ENCODE peak calls at places on chromosomes 4 and X, in six cellular contexts. One of them, this sample, is unnamed.

GRCh38 chr4:40502936-40503335 is 126.7 kb downstream of the RBM47 start:
- DNase-seq in HepG2: no peak
- DNase-seq in K562: no peak
- DNase-seq in astrocyte: no peak
- DNase-seq in mammary epithelial cell: no peak
- DNase-seq in neural progenitor cell: no peak
- DNase-seq in this sample: no peak

GRCh38 chr4:171629182-171629581 is 184.0 kb upstream of the GALNTL6 start:
- DNase-seq in HepG2: no peak
- DNase-seq in K562: no peak
- DNase-seq in astrocyte: no peak
- DNase-seq in mammary epithelial cell: no peak
- DNase-seq in neural progenitor cell: no peak
- DNase-seq in this sample: no peak

GRCh38 chr4:84237008-84237407 is 262.1 kb downstream of the NKX6-1 start:
- DNase-seq in HepG2: no peak
- DNase-seq in K562: no peak
- DNase-seq in astrocyte: peak; percentile 12
- DNase-seq in mammary epithelial cell: peak; percentile 7
- DNase-seq in neural progenitor cell: no peak
- DNase-seq in this sample: no peak

GRCh38 chrX:56800801-56801200 is 71.8 kb downstream of the NBDY start:
- DNase-seq in HepG2: no peak
- DNase-seq in K562: no peak
- DNase-seq in astrocyte: no peak
- DNase-seq in mammary epithelial cell: no peak
- DNase-seq in neural progenitor cell: no peak
- DNase-seq in this sample: no peak

GRCh38 chr4:104906274-104906673 is 240.4 kb upstream of the TET2 start:
- DNase-seq in HepG2: no peak
- DNase-seq in K562: no peak
- DNase-seq in astrocyte: no peak
- DNase-seq in mammary epithelial cell: no peak
- DNase-seq in neural progenitor cell: no peak
- DNase-seq in this sample: no peak

GRCh38 chr4:149719357-149719756 is 96.3 kb downstream of the IQCM start:
- DNase-seq in HepG2: no peak
- DNase-seq in K562: no peak
- DNase-seq in astrocyte: peak; percentile 3
- DNase-seq in mammary epithelial cell: no peak
- DNase-seq in neural progenitor cell: no peak
- DNase-seq in this sample: no peak

GRCh38 chrX:65528705-65529340 is 5.8 kb downstream of the LAS1L start:
- DNase-seq in HepG2: no peak
- DNase-seq in K562: peak; percentile 71
- DNase-seq in astrocyte: no peak
- DNase-seq in mammary epithelial cell: peak; percentile 8
- DNase-seq in neural progenitor cell: peak; percentile 50
- DNase-seq in this sample: peak; percentile 48

GRCh38 chr4:82044141-82044993 is 329.4 kb downstream of the HNRNPD start:
- DNase-seq in HepG2: no peak
- DNase-seq in K562: no peak
- DNase-seq in astrocyte: peak; percentile 14
- DNase-seq in mammary epithelial cell: peak; percentile 77
- DNase-seq in neural progenitor cell: peak; percentile 88
- DNase-seq in this sample: peak; percentile 85

GRCh38 chr4:147754037-147754445 is 22.2 kb downstream of the ARHGAP10 start:
- DNase-seq in HepG2: no peak
- DNase-seq in K562: no peak
- DNase-seq in astrocyte: peak; percentile 95
- DNase-seq in mammary epithelial cell: peak; percentile 72
- DNase-seq in neural progenitor cell: peak; percentile 25
- DNase-seq in this sample: no peak

GRCh38 chrX:150035531-150035930 is 97.2 kb upstream of the EOLA2 start:
- DNase-seq in HepG2: no peak
- DNase-seq in K562: no peak
- DNase-seq in astrocyte: no peak
- DNase-seq in mammary epithelial cell: no peak
- DNase-seq in neural progenitor cell: no peak
- DNase-seq in this sample: no peak

GRCh38 chr4:153573881-153574807 is 108.0 kb downstream of the TMEM131L start:
- DNase-seq in HepG2: peak; percentile 63
- DNase-seq in K562: no peak
- DNase-seq in astrocyte: peak; percentile 76
- DNase-seq in mammary epithelial cell: peak; percentile 61
- DNase-seq in neural progenitor cell: peak; percentile 16
- DNase-seq in this sample: peak; percentile 74

GRCh38 chrX:130378008-130378669 is 7.3 kb downstream of the GPR119 start:
- DNase-seq in HepG2: no peak
- DNase-seq in K562: no peak
- DNase-seq in astrocyte: no peak
- DNase-seq in mammary epithelial cell: no peak
- DNase-seq in neural progenitor cell: no peak
- DNase-seq in this sample: no peak

GRCh38 chr4:120043828-120044227 is 22.8 kb downstream of the MAD2L1 start:
- DNase-seq in HepG2: no peak
- DNase-seq in K562: no peak
- DNase-seq in astrocyte: no peak
- DNase-seq in mammary epithelial cell: no peak
- DNase-seq in neural progenitor cell: no peak
- DNase-seq in this sample: no peak

GRCh38 chrX:68936608-68937007 is 107.8 kb downstream of the EFNB1 start:
- DNase-seq in HepG2: no peak
- DNase-seq in K562: no peak
- DNase-seq in astrocyte: peak; percentile 91
- DNase-seq in mammary epithelial cell: peak; percentile 88
- DNase-seq in neural progenitor cell: no peak
- DNase-seq in this sample: peak; percentile 44

GRCh38 chr4:152009046-152009445 is 248.2 kb upstream of the GATB start:
- DNase-seq in HepG2: no peak
- DNase-seq in K562: no peak
- DNase-seq in astrocyte: peak; percentile 15
- DNase-seq in mammary epithelial cell: no peak
- DNase-seq in neural progenitor cell: peak; percentile 72
- DNase-seq in this sample: no peak

GRCh38 chr4:85747871-85748491 is 273.0 kb downstream of the ARHGAP24 start:
- DNase-seq in HepG2: peak; percentile 53
- DNase-seq in K562: peak; percentile 40
- DNase-seq in astrocyte: peak; percentile 61
- DNase-seq in mammary epithelial cell: peak; percentile 51
- DNase-seq in neural progenitor cell: peak; percentile 81
- DNase-seq in this sample: peak; percentile 85

GRCh38 chrX:63686878-63687714 is 97.9 kb downstream of the ARHGEF9 start:
- DNase-seq in HepG2: peak; percentile 23
- DNase-seq in K562: peak; percentile 20
- DNase-seq in astrocyte: peak; percentile 18
- DNase-seq in mammary epithelial cell: peak; percentile 41
- DNase-seq in neural progenitor cell: peak; percentile 51
- DNase-seq in this sample: peak; percentile 35

GRCh38 chr4:86972997-86973396 is 38.2 kb downstream of the AFF1 start:
- DNase-seq in HepG2: peak; percentile 72
- DNase-seq in K562: no peak
- DNase-seq in astrocyte: no peak
- DNase-seq in mammary epithelial cell: peak; percentile 30
- DNase-seq in neural progenitor cell: no peak
- DNase-seq in this sample: peak; percentile 26

GRCh38 chr4:18021720-18022571 is at the start of gene LCORL:
- DNase-seq in HepG2: peak; percentile 96
- DNase-seq in K562: peak; percentile 94
- DNase-seq in astrocyte: peak; percentile 90
- DNase-seq in mammary epithelial cell: peak; percentile 96
- DNase-seq in neural progenitor cell: peak; percentile 98
- DNase-seq in this sample: peak; percentile 97

GRCh38 chr4:18020671-18021469 is 685 bp downstream of the LCORL start:
- DNase-seq in HepG2: peak; percentile 73
- DNase-seq in K562: peak; percentile 65
- DNase-seq in astrocyte: peak; percentile 80
- DNase-seq in mammary epithelial cell: peak; percentile 70
- DNase-seq in neural progenitor cell: peak; percentile 92
- DNase-seq in this sample: peak; percentile 85

GRCh38 chr4:18022572-18023039 is 1.1 kb upstream of the LCORL start:
- DNase-seq in HepG2: no peak
- DNase-seq in K562: no peak
- DNase-seq in astrocyte: no peak
- DNase-seq in mammary epithelial cell: no peak
- DNase-seq in neural progenitor cell: peak; percentile 39
- DNase-seq in this sample: peak; percentile 11

GRCh38 chr4:18021470-18021719 is 160 bp downstream of the LCORL start:
- DNase-seq in HepG2: no peak
- DNase-seq in K562: peak; percentile 42
- DNase-seq in astrocyte: no peak
- DNase-seq in mammary epithelial cell: no peak
- DNase-seq in neural progenitor cell: no peak
- DNase-seq in this sample: no peak

DNA sequence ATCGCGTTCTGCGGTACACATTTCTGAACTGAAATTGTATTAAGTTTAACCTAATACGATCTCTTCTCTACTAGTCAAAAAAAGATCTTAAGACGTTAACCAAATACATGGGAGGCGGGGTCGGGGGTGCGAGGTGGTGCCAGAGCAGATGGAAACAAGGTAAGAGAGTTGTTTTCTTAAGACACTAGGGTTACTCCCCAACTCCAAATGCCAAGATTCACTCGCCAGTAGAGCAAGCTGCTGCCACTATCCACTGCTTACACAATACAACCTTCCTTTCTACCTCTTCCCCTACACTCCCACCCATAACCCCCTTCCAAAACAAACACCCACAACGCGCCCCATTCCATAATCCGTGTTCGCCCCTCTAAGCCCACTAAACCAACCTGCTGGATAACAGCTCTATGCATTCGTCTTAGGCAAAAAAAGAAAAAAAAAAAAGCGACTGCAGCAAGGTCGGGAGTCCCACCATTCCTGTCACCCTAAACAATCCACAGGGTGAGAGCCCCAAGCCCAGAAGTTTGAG is 1.3 kb downstream of the LCORL start:
- DNase-seq in HepG2: no peak
- DNase-seq in K562: no peak
- DNase-seq in astrocyte: no peak
- DNase-seq in mammary epithelial cell: peak; percentile 13
- DNase-seq in neural progenitor cell: peak; percentile 18
- DNase-seq in this sample: peak; percentile 8
- H2AFZ ChIP-seq in HepG2: no peak overlapping the region
- H2AFZ ChIP-seq in K562: peak overlapping the region; percentile 34
- H2AFZ ChIP-seq in astrocyte: peak overlapping the region; percentile 73
- H2AFZ ChIP-seq in mammary epithelial cell: peak overlapping the region; percentile 100
- H2AFZ ChIP-seq in neural progenitor cell: no peak overlapping the region
- H2AFZ ChIP-seq in this sample: peak overlapping the region; percentile 95

GRCh38 chr4:138063581-138063980 is 178.6 kb downstream of the SLC7A11 start:
- DNase-seq in HepG2: no peak
- DNase-seq in K562: no peak
- DNase-seq in astrocyte: no peak
- DNase-seq in mammary epithelial cell: no peak
- DNase-seq in neural progenitor cell: no peak
- DNase-seq in this sample: no peak

GRCh38 chr4:138062929-138063328 is 179.2 kb downstream of the SLC7A11 start:
- DNase-seq in HepG2: no peak
- DNase-seq in K562: no peak
- DNase-seq in astrocyte: peak; percentile 51
- DNase-seq in mammary epithelial cell: peak; percentile 32
- DNase-seq in neural progenitor cell: no peak
- DNase-seq in this sample: no peak
- H2AFZ ChIP-seq in HepG2: no peak overlapping the region
- H2AFZ ChIP-seq in K562: no peak overlapping the region
- H2AFZ ChIP-seq in astrocyte: peak overlapping the region; percentile 50
- H2AFZ ChIP-seq in mammary epithelial cell: peak overlapping the region; percentile 38
- H2AFZ ChIP-seq in neural progenitor cell: peak overlapping the region; percentile 85
- H2AFZ ChIP-seq in this sample: no peak overlapping the region

DNA sequence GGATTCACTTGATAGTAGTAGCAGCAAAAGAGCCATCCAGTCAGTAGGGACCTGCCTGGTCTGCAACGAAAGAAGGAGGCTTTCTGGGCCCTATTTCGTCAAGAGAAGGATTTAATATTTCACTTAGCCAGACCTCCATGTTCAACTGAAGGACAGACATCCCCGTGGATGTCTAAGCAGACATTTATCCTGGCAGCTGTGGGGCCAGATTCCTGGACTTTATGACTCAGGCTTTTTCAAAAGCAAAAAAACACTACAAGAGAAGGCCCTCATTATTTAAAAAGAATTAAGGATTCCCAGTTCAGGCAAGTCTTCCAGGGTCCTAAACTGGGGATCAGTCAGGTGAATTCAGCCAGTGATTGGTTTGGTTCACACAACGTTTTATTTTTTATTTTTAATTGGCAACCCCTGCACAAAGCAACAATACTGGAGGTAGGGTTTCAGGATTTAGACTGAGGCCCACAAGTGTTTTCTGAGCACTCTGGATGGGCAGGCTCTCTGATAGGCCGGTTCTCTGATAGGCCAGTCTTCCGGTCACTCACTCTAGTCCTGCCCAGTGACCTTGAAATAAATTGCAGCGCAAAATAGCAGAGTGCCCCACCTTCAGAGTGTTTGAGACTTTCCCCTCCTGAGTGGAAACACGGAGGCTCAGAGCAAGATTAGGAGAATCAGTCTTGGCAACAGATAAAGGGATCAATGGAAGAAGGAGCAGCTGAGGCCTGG is 88.7 kb upstream of the TSPAN5 start:
- DNase-seq in HepG2: no peak
- DNase-seq in K562: no peak
- DNase-seq in astrocyte: peak; percentile 20
- DNase-seq in mammary epithelial cell: no peak
- DNase-seq in neural progenitor cell: peak; percentile 7
- DNase-seq in this sample: no peak
- H2AFZ ChIP-seq in HepG2: no peak overlapping the region
- H2AFZ ChIP-seq in K562: peak overlapping the region; percentile 69
- H2AFZ ChIP-seq in astrocyte: peak overlapping the region; percentile 44
- H2AFZ ChIP-seq in mammary epithelial cell: peak overlapping the region; percentile 20
- H2AFZ ChIP-seq in neural progenitor cell: peak overlapping the region; percentile 46
- H2AFZ ChIP-seq in this sample: peak overlapping the region; percentile 27

DNA sequence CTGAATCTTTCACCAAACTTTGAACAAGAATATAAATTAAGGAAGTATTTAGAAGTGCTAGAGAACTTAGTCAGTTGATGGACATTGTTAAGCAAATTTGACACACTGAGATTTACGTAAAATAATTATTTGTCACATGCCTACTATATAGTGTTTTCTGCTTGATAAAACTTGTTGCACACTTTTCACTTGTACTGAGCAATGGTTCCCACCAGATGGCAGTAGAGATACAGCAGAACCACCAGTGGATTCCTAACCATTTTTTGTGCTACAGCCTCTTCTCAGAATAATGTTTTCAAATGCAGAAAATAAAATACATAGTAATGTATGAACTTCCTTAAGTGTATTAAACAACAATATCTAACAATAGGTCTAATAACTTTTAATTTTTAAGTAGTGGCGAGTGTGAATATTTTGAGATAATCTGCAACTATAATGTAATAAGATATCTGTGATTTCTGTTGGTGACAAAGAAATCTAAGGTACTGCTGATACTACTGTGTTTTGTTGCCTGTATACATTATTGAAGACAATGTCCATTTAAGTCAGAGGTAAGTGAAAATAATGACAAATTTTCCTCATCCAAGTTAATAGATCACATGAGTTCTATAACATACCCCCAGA is 81.2 kb downstream of the APOOL start:
- DNase-seq in HepG2: peak; percentile 11
- DNase-seq in K562: peak; percentile 43
- DNase-seq in astrocyte: peak; percentile 10
- DNase-seq in mammary epithelial cell: peak; percentile 14
- DNase-seq in neural progenitor cell: peak; percentile 17
- DNase-seq in this sample: peak; percentile 48
- H2AFZ ChIP-seq in HepG2: no peak overlapping the region
- H2AFZ ChIP-seq in K562: no peak overlapping the region
- H2AFZ ChIP-seq in astrocyte: no peak overlapping the region
- H2AFZ ChIP-seq in mammary epithelial cell: no peak overlapping the region
- H2AFZ ChIP-seq in neural progenitor cell: no peak overlapping the region
- H2AFZ ChIP-seq in this sample: no peak overlapping the region